ENCODE peak calls at places on chromosomes 7 and 10, in four cellular contexts. X is brain microvascular endothelial cell, M is fibroblast of pulmonary artery, R is transverse colon. F is an unnamed sample.

GRCh38 chr7:127066974-127067373 is 185.8 kb downstream of the GRM8 start:
- DNase-seq in X (no peak), M (no peak), R (peak; percentile 11), F (no peak)

GRCh38 chr10:116978906-116979305 is 26.1 kb downstream of the SHTN1 start:
- DNase-seq in R (no peak), M (no peak), X (no peak), F (no peak)

GRCh38 chr7:5396999-5397656 is 26.5 kb downstream of the TNRC18 start:
- DNase-seq in R (peak; percentile 92), M (peak; percentile 83), X (no peak), F (no peak)

GRCh38 chr10:122388287-122388997 is 13.9 kb downstream of the PLEKHA1 start:
- DNase-seq in R (no peak), M (no peak), X (no peak), F (no peak)

GRCh38 chr7:41027428-41028115 is 675.3 kb downstream of the INHBA start:
- DNase-seq in M (peak; percentile 87), R (no peak), X (peak; percentile 94), F (peak; percentile 98)

GRCh38 chr7:117857718-117858117 is 15.5 kb downstream of the CTTNBP2 start:
- DNase-seq in R (no peak), X (no peak), M (no peak), F (no peak)

GRCh38 chr7:69882269-69882668 is 284.0 kb downstream of the AUTS2 start:
- DNase-seq in X (no peak), M (no peak), R (no peak), F (no peak)

GRCh38 chr7:66281678-66282593 is 76.8 kb downstream of the TPST1 start:
- DNase-seq in R (no peak), M (peak; percentile 95), X (peak; percentile 94), F (peak; percentile 97)

GRCh38 chr10:95860486-95861040 is 47.2 kb upstream of the CC2D2B start:
- DNase-seq in R (no peak), M (no peak), X (no peak), F (no peak)

DNA sequence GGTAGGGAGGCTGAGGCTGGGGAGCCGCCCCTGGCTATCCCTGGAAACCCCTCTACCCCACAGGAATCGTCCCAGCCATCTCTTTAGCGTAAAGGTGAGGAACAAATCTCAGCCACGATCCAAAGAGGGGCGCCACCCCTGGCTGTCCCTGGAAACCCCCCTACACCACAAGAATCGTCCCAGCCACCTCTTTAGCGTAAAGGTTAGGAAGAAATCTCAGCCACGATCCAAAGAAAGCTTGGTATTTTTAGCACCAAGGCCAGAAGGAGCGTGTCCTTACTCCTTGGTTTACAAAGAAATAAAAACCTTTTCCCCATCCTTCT is 757 bp upstream of the TSPAN14 start:
- DNase-seq in X (no peak), R (no peak), M (no peak), F (no peak)
- TF ChIP-seq CTCF in X (no peak), R (no peak), M (no peak), F (no peak)

GRCh38 chr10:73772280-73773151 is 9.3 kb upstream of the CHCHD1 start:
- DNase-seq in X (peak; percentile 62), M (peak; percentile 80), R (peak; percentile 84), F (peak; percentile 19)
- TF ChIP-seq CTCF in X (peak; percentile 7), M (no peak), R (no peak), F (no peak)

DNA sequence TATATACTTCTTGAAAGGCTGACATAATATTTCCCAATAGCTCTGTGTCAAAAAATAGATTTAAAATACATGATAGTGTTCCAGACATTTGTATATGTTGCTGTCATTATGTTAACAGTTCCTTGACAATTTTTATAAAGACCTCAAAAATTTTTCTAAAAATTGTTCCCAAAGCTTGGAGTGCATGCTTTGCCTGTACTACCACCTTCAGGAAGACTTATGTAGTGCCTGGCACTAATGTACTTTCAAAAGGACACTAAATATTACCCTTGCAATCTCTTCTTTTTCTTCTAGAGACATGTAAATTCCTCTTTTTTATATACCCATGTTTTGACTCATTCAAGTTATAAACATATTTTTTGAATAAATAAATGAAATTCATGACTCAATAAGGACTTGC is 48.0 kb upstream of the SP8 start:
- DNase-seq in R (no peak), X (no peak), M (no peak), F (no peak)
- TF ChIP-seq CTCF in R (no peak), X (no peak), M (no peak), F (no peak)

GRCh38 chr7:124101173-124101768 is 68.4 kb upstream of the TMEM229A start:
- DNase-seq in X (no peak), M (peak; percentile 54), R (no peak), F (no peak)
- TF ChIP-seq CTCF in X (peak; percentile 59), M (peak; percentile 56), R (peak; percentile 38), F (no peak)

GRCh38 chr7:134629445-134629844 is 17.2 kb upstream of the BPGM start:
- DNase-seq in R (no peak), M (no peak), X (no peak), F (no peak)
- TF ChIP-seq CTCF in R (no peak), M (no peak), X (no peak), F (no peak)

GRCh38 chr10:118314882-118315281 is 27.2 kb downstream of the FAM204A start:
- DNase-seq in X (no peak), R (no peak), M (no peak), F (no peak)
- TF ChIP-seq CTCF in X (no peak), R (no peak), M (no peak), F (no peak)

DNA sequence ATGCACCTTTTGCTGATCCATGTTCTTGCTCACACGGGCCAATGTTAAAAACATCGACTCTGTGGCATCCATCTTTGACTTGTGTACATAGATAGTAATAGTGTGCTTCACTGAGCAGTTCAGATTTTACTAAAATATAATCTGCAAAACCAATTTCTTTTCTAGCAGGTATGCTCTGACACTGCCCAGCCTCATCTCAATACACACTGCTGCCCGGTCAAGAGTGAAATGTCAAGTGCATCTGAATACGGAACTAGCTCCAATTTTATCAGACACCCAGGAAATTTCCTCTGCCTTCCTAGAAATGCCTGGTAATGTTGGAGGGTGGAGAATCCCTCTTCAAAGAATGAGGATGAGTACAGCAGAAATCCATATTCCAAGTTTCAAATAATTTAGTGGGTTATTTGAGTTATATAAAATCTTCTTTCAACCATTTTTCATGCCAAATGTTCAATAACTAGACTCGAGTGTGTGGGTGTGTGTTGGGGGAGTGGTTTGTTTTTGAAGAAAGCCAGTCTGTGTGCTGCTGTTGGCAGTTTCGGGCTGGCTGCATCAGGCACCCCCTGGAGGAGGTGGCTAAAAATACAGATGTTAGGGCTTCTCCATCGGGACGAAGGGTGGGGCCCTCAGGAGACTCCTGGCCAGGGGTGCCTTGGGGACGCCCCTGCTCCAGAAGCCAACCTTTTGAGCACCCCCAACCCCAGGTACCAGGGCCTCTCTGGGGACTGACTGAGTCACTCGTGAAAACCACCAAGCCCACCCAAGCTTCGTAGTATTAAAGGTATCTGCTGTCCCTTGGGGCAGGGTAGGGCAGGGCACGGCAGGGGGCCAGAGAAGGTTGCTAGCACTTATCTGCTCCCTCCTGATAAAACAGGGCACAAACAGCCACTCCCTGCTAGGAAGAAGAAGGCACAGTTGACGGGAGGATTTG is 15.4 kb downstream of the CTBP2 start:
- DNase-seq in X (peak; percentile 74), M (peak; percentile 68), R (no peak), F (no peak)
- TF ChIP-seq CTCF in X (peak; percentile 81), M (peak; percentile 58), R (peak; percentile 23), F (peak; percentile 35)

GRCh38 chr7:32062150-32062549 is 8.1 kb downstream of the PDE1C start:
- DNase-seq in X (no peak), R (peak; percentile 51), M (peak; percentile 10), F (no peak)
- TF ChIP-seq CTCF in X (peak; percentile 82), R (peak; percentile 49), M (peak; percentile 33), F (peak; percentile 40)

F was measured in AG04449.